ENCODE peak calls at places on chromosomes 7 and 10, in nine cellular contexts. One of them, this sample, is unnamed.
A peak's percentile ranks its signal among the peaks of the same experiment; 100 is the strongest.

GRCh38 chr7:82578430-82578829 is 134.9 kb upstream of the CACNA2D1 start:
- DNase-seq in PC-3: no peak
- DNase-seq in H9: no peak
- DNase-seq in keratinocyte: no peak
- DNase-seq in neuronal stem cell: no peak
- DNase-seq in HCT116: no peak
- DNase-seq in SK-N-SH: no peak
- DNase-seq in Karpas-422: no peak
- DNase-seq in fibroblast of lung: peak; percentile 36
- DNase-seq in this sample: no peak

GRCh38 chr10:125023269-125023668 is 81.3 kb downstream of the ZRANB1 start:
- DNase-seq in keratinocyte: no peak
- DNase-seq in H9: no peak
- DNase-seq in fibroblast of lung: no peak
- DNase-seq in SK-N-SH: peak; percentile 90
- DNase-seq in Karpas-422: no peak
- DNase-seq in HCT116: no peak
- DNase-seq in neuronal stem cell: no peak
- DNase-seq in PC-3: no peak
- DNase-seq in this sample: peak; percentile 48

GRCh38 chr7:120675076-120675475 is 182.9 kb downstream of the TSPAN12 start:
- DNase-seq in Karpas-422: no peak
- DNase-seq in HCT116: no peak
- DNase-seq in neuronal stem cell: no peak
- DNase-seq in PC-3: no peak
- DNase-seq in keratinocyte: no peak
- DNase-seq in fibroblast of lung: no peak
- DNase-seq in H9: no peak
- DNase-seq in SK-N-SH: no peak
- DNase-seq in this sample: peak; percentile 74

GRCh38 chr7:55244346-55244745 is 120.8 kb upstream of the LANCL2 start:
- DNase-seq in HCT116: no peak
- DNase-seq in H9: no peak
- DNase-seq in SK-N-SH: no peak
- DNase-seq in neuronal stem cell: no peak
- DNase-seq in keratinocyte: no peak
- DNase-seq in PC-3: no peak
- DNase-seq in Karpas-422: no peak
- DNase-seq in fibroblast of lung: no peak
- DNase-seq in this sample: peak; percentile 80

GRCh38 chr10:104925232-104925851 is 284.3 kb downstream of the SORCS3 start:
- DNase-seq in fibroblast of lung: peak; percentile 42
- DNase-seq in keratinocyte: no peak
- DNase-seq in HCT116: peak; percentile 66
- DNase-seq in Karpas-422: peak; percentile 83
- DNase-seq in neuronal stem cell: peak; percentile 48
- DNase-seq in PC-3: peak; percentile 49
- DNase-seq in SK-N-SH: peak; percentile 47
- DNase-seq in H9: peak; percentile 54
- DNase-seq in this sample: peak; percentile 32

GRCh38 chr7:13042605-13043236 is 355.3 kb downstream of the ARL4A start:
- DNase-seq in Karpas-422: no peak
- DNase-seq in fibroblast of lung: no peak
- DNase-seq in neuronal stem cell: no peak
- DNase-seq in HCT116: peak; percentile 56
- DNase-seq in PC-3: peak; percentile 87
- DNase-seq in SK-N-SH: no peak
- DNase-seq in H9: no peak
- DNase-seq in keratinocyte: no peak
- DNase-seq in this sample: peak; percentile 6

GRCh38 chr10:127293640-127294039 is 97.2 kb upstream of the INSYN2A start:
- DNase-seq in keratinocyte: no peak
- DNase-seq in PC-3: no peak
- DNase-seq in HCT116: no peak
- DNase-seq in fibroblast of lung: no peak
- DNase-seq in H9: no peak
- DNase-seq in neuronal stem cell: no peak
- DNase-seq in SK-N-SH: no peak
- DNase-seq in Karpas-422: no peak
- DNase-seq in this sample: no peak

GRCh38 chr10:121732676-121733445 is 134.6 kb upstream of the FGFR2 start:
- DNase-seq in HCT116: no peak
- DNase-seq in neuronal stem cell: peak; percentile 32
- DNase-seq in SK-N-SH: no peak
- DNase-seq in fibroblast of lung: no peak
- DNase-seq in PC-3: no peak
- DNase-seq in H9: peak; percentile 79
- DNase-seq in Karpas-422: no peak
- DNase-seq in keratinocyte: no peak
- DNase-seq in this sample: no peak

GRCh38 chr10:48750991-48751390 is 66.3 kb downstream of the WDFY4 start:
- DNase-seq in PC-3: no peak
- DNase-seq in keratinocyte: no peak
- DNase-seq in neuronal stem cell: no peak
- DNase-seq in Karpas-422: no peak
- DNase-seq in HCT116: no peak
- DNase-seq in H9: no peak
- DNase-seq in SK-N-SH: no peak
- DNase-seq in fibroblast of lung: no peak
- DNase-seq in this sample: no peak

GRCh38 chr10:62861507-62861906 is 45.3 kb upstream of the EGR2 start:
- DNase-seq in HCT116: no peak
- DNase-seq in fibroblast of lung: peak; percentile 9
- DNase-seq in keratinocyte: no peak
- DNase-seq in SK-N-SH: no peak
- DNase-seq in PC-3: peak; percentile 38
- DNase-seq in Karpas-422: no peak
- DNase-seq in neuronal stem cell: no peak
- DNase-seq in H9: no peak
- DNase-seq in this sample: no peak

GRCh38 chr10:13717936-13718772 is 131.4 kb downstream of the PRPF18 start:
- DNase-seq in SK-N-SH: no peak
- DNase-seq in PC-3: peak; percentile 56
- DNase-seq in fibroblast of lung: peak; percentile 94
- DNase-seq in Karpas-422: no peak
- DNase-seq in H9: peak; percentile 36
- DNase-seq in neuronal stem cell: no peak
- DNase-seq in keratinocyte: peak; percentile 58
- DNase-seq in HCT116: no peak
- DNase-seq in this sample: no peak

GRCh38 chr10:118957141-118957825 is 72.2 kb upstream of the NANOS1 start:
- DNase-seq in HCT116: no peak
- DNase-seq in SK-N-SH: no peak
- DNase-seq in fibroblast of lung: no peak
- DNase-seq in PC-3: no peak
- DNase-seq in neuronal stem cell: no peak
- DNase-seq in H9: peak; percentile 20
- DNase-seq in Karpas-422: no peak
- DNase-seq in keratinocyte: no peak
- DNase-seq in this sample: no peak

GRCh38 chr10:30433779-30434272 is at the start of gene MAP3K8:
- DNase-seq in PC-3: peak; percentile 79
- DNase-seq in HCT116: peak; percentile 71
- DNase-seq in neuronal stem cell: peak; percentile 89
- DNase-seq in SK-N-SH: peak; percentile 92
- DNase-seq in keratinocyte: no peak
- DNase-seq in H9: peak; percentile 90
- DNase-seq in fibroblast of lung: peak; percentile 75
- DNase-seq in Karpas-422: peak; percentile 97
- DNase-seq in this sample: peak; percentile 92

GRCh38 chr7:6271091-6271658 is 1.2 kb downstream of the CYTH3 start:
- DNase-seq in HCT116: no peak
- DNase-seq in Karpas-422: peak; percentile 43
- DNase-seq in fibroblast of lung: peak; percentile 62
- DNase-seq in H9: peak; percentile 41
- DNase-seq in SK-N-SH: peak; percentile 79
- DNase-seq in PC-3: peak; percentile 68
- DNase-seq in keratinocyte: no peak
- DNase-seq in neuronal stem cell: no peak
- DNase-seq in this sample: no peak

GRCh38 chr10:4384254-4384653 is 441.8 kb upstream of the AKR1E2 start:
- DNase-seq in H9: no peak
- DNase-seq in PC-3: no peak
- DNase-seq in fibroblast of lung: peak; percentile 84
- DNase-seq in neuronal stem cell: no peak
- DNase-seq in Karpas-422: no peak
- DNase-seq in keratinocyte: no peak
- DNase-seq in HCT116: no peak
- DNase-seq in SK-N-SH: no peak
- DNase-seq in this sample: no peak

GRCh38 chr7:99794585-99795502 is 10.9 kb upstream of the CYP3A4 start:
- DNase-seq in Karpas-422: no peak
- DNase-seq in HCT116: no peak
- DNase-seq in neuronal stem cell: no peak
- DNase-seq in SK-N-SH: no peak
- DNase-seq in keratinocyte: no peak
- DNase-seq in fibroblast of lung: peak; percentile 8
- DNase-seq in H9: no peak
- DNase-seq in PC-3: no peak
- DNase-seq in this sample: peak; percentile 41

GRCh38 chr10:48390933-48391845 is 84.7 kb downstream of the MAPK8 start:
- DNase-seq in keratinocyte: no peak
- DNase-seq in neuronal stem cell: no peak
- DNase-seq in H9: no peak
- DNase-seq in Karpas-422: no peak
- DNase-seq in SK-N-SH: no peak
- DNase-seq in HCT116: peak; percentile 38
- DNase-seq in fibroblast of lung: peak; percentile 52
- DNase-seq in PC-3: peak; percentile 73
- DNase-seq in this sample: no peak

GRCh38 chr10:68897336-68897741 is 3.8 kb upstream of the DDX50 start:
- DNase-seq in SK-N-SH: peak; percentile 64
- DNase-seq in neuronal stem cell: peak; percentile 68
- DNase-seq in H9: peak; percentile 64
- DNase-seq in fibroblast of lung: peak; percentile 87
- DNase-seq in PC-3: peak; percentile 85
- DNase-seq in Karpas-422: peak; percentile 67
- DNase-seq in HCT116: peak; percentile 48
- DNase-seq in keratinocyte: no peak
- DNase-seq in this sample: peak; percentile 54

GRCh38 chr7:113730309-113730955 is 188.4 kb downstream of the PPP1R3A start:
- DNase-seq in keratinocyte: peak; percentile 2
- DNase-seq in SK-N-SH: no peak
- DNase-seq in fibroblast of lung: peak; percentile 83
- DNase-seq in H9: no peak
- DNase-seq in PC-3: peak; percentile 47
- DNase-seq in neuronal stem cell: no peak
- DNase-seq in Karpas-422: no peak
- DNase-seq in HCT116: no peak
- DNase-seq in this sample: no peak

GRCh38 chr7:19061331-19061730 is 56.1 kb downstream of the TWIST1 start:
- DNase-seq in keratinocyte: no peak
- DNase-seq in HCT116: no peak
- DNase-seq in fibroblast of lung: peak; percentile 27
- DNase-seq in PC-3: no peak
- DNase-seq in SK-N-SH: no peak
- DNase-seq in Karpas-422: no peak
- DNase-seq in H9: no peak
- DNase-seq in neuronal stem cell: no peak
- DNase-seq in this sample: no peak

DNA sequence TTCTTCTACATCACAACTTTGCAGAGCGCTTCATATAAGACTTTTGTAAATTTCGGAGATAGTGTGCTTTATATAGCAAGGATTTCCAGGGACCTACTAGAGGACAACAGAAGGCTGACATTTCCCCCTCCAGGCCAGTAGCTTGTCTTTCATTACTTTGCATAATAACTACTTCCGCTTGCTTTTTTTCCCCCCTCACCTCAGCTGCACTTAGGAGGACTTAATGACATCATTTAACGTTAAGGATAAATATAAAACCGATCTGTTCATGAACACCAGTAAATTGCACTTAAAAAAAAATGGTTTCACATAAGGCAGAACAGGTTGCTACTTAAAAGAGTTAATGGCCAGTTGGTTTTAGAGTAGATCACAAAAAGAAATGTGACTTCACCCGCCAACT is 172.3 kb downstream of the AUTS2 start:
- DNase-seq in fibroblast of lung: no peak
- DNase-seq in neuronal stem cell: no peak
- DNase-seq in PC-3: no peak
- DNase-seq in Karpas-422: peak; percentile 77
- DNase-seq in H9: no peak
- DNase-seq in keratinocyte: no peak
- DNase-seq in SK-N-SH: no peak
- DNase-seq in HCT116: no peak
- DNase-seq in this sample: no peak
- H2AFZ ChIP-seq in fibroblast of lung: no peak overlapping the region
- H2AFZ ChIP-seq in neuronal stem cell: no peak overlapping the region
- H2AFZ ChIP-seq in PC-3: no peak overlapping the region
- H2AFZ ChIP-seq in Karpas-422: no peak overlapping the region
- H2AFZ ChIP-seq in H9: no peak overlapping the region
- H2AFZ ChIP-seq in keratinocyte: no peak overlapping the region
- H2AFZ ChIP-seq in SK-N-SH: no peak overlapping the region
- H2AFZ ChIP-seq in HCT116: no peak overlapping the region
- H2AFZ ChIP-seq in this sample: no peak overlapping the region

GRCh38 chr10:9015005-9015404 is 960.5 kb downstream of the GATA3 start:
- DNase-seq in fibroblast of lung: no peak
- DNase-seq in SK-N-SH: no peak
- DNase-seq in Karpas-422: no peak
- DNase-seq in keratinocyte: no peak
- DNase-seq in neuronal stem cell: no peak
- DNase-seq in PC-3: no peak
- DNase-seq in HCT116: no peak
- DNase-seq in H9: no peak
- DNase-seq in this sample: no peak
- H2AFZ ChIP-seq in fibroblast of lung: no peak overlapping the region
- H2AFZ ChIP-seq in SK-N-SH: no peak overlapping the region
- H2AFZ ChIP-seq in Karpas-422: no peak overlapping the region
- H2AFZ ChIP-seq in keratinocyte: no peak overlapping the region
- H2AFZ ChIP-seq in neuronal stem cell: no peak overlapping the region
- H2AFZ ChIP-seq in PC-3: no peak overlapping the region
- H2AFZ ChIP-seq in HCT116: no peak overlapping the region
- H2AFZ ChIP-seq in H9: no peak overlapping the region
- H2AFZ ChIP-seq in this sample: no peak overlapping the region

DNA sequence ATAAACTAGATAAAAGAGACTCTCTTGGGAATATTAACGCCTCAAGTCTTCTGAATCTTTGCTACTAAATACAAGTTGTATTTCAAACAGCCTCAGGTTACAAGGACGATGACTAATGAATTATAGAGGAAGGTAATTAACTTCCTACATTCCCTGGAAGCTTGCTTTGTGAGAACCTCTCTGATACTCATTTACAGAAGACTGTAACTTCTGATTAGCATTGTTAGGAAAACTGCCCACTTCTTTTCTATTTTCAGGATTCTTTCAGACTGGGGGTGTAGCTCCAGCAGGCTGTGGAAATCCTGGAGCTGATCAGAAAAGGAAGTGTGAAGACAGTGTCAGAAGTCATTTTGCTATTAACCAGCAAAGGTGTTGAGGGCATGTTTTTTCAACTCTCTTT is 316.7 kb upstream of the NPSR1 start:
- DNase-seq in H9: no peak
- DNase-seq in fibroblast of lung: no peak
- DNase-seq in SK-N-SH: no peak
- DNase-seq in neuronal stem cell: no peak
- DNase-seq in PC-3: no peak
- DNase-seq in HCT116: no peak
- DNase-seq in keratinocyte: no peak
- DNase-seq in Karpas-422: no peak
- DNase-seq in this sample: no peak
- H2AFZ ChIP-seq in H9: no peak overlapping the region
- H2AFZ ChIP-seq in fibroblast of lung: no peak overlapping the region
- H2AFZ ChIP-seq in SK-N-SH: no peak overlapping the region
- H2AFZ ChIP-seq in neuronal stem cell: no peak overlapping the region
- H2AFZ ChIP-seq in PC-3: no peak overlapping the region
- H2AFZ ChIP-seq in HCT116: peak overlapping the region; percentile 52
- H2AFZ ChIP-seq in keratinocyte: peak overlapping the region; percentile 83
- H2AFZ ChIP-seq in Karpas-422: no peak overlapping the region
- H2AFZ ChIP-seq in this sample: no peak overlapping the region

GRCh38 chr7:106775975-106776607 is 89.0 kb upstream of the PIK3CG start:
- DNase-seq in Karpas-422: no peak
- DNase-seq in HCT116: no peak
- DNase-seq in SK-N-SH: no peak
- DNase-seq in H9: no peak
- DNase-seq in keratinocyte: no peak
- DNase-seq in fibroblast of lung: no peak
- DNase-seq in PC-3: no peak
- DNase-seq in neuronal stem cell: no peak
- DNase-seq in this sample: no peak
- H2AFZ ChIP-seq in Karpas-422: no peak overlapping the region
- H2AFZ ChIP-seq in HCT116: no peak overlapping the region
- H2AFZ ChIP-seq in SK-N-SH: peak overlapping the region; percentile 75
- H2AFZ ChIP-seq in H9: no peak overlapping the region
- H2AFZ ChIP-seq in keratinocyte: no peak overlapping the region
- H2AFZ ChIP-seq in fibroblast of lung: no peak overlapping the region
- H2AFZ ChIP-seq in PC-3: peak overlapping the region; percentile 62
- H2AFZ ChIP-seq in neuronal stem cell: no peak overlapping the region
- H2AFZ ChIP-seq in this sample: no peak overlapping the region